ENCODE peak calls at places on chromosomes 16 and 17, in six cellular contexts. One of them, this sample, is unnamed.

GRCh38 chr16:79092846-79093245 is 507.7 kb downstream of the MAF start:
- DNase-seq in adipocyte: no peak
- DNase-seq in nephron progenitor cell: no peak
- DNase-seq in iPS-NIHi11: no peak
- DNase-seq in T-helper 2 cell: no peak
- DNase-seq in HCT116: no peak
- DNase-seq in this sample: no peak

GRCh38 chr16:89343501-89344291 is 126.2 kb downstream of the ZNF778 start:
- DNase-seq in HCT116: peak; percentile 77
- DNase-seq in adipocyte: peak; percentile 28
- DNase-seq in nephron progenitor cell: peak; percentile 47
- DNase-seq in T-helper 2 cell: no peak
- DNase-seq in iPS-NIHi11: no peak
- DNase-seq in this sample: no peak

GRCh38 chr16:19393226-19394074 is 24.2 kb upstream of the TMC5 start:
- DNase-seq in adipocyte: no peak
- DNase-seq in T-helper 2 cell: no peak
- DNase-seq in iPS-NIHi11: no peak
- DNase-seq in nephron progenitor cell: no peak
- DNase-seq in HCT116: peak; percentile 89
- DNase-seq in this sample: peak; percentile 55

GRCh38 chr17:28896884-28897768 is at the start of gene FLOT2:
- DNase-seq in T-helper 2 cell: peak; percentile 63
- DNase-seq in HCT116: no peak
- DNase-seq in nephron progenitor cell: peak; percentile 78
- DNase-seq in adipocyte: peak; percentile 81
- DNase-seq in iPS-NIHi11: peak; percentile 88
- DNase-seq in this sample: peak; percentile 67

GRCh38 chr16:1863681-1864460 is 8.1 kb downstream of the MEIOB start:
- DNase-seq in nephron progenitor cell: no peak
- DNase-seq in adipocyte: peak; percentile 78
- DNase-seq in T-helper 2 cell: no peak
- DNase-seq in HCT116: peak; percentile 40
- DNase-seq in iPS-NIHi11: no peak
- DNase-seq in this sample: peak; percentile 62

GRCh38 chr17:29625037-29625750 is 2.5 kb upstream of the CORO6 start:
- DNase-seq in HCT116: peak; percentile 43
- DNase-seq in nephron progenitor cell: no peak
- DNase-seq in adipocyte: no peak
- DNase-seq in T-helper 2 cell: no peak
- DNase-seq in iPS-NIHi11: peak; percentile 60
- DNase-seq in this sample: peak; percentile 60

GRCh38 chr17:35315971-35316370 is 57.5 kb downstream of the SLFN11 start:
- DNase-seq in T-helper 2 cell: no peak
- DNase-seq in iPS-NIHi11: no peak
- DNase-seq in adipocyte: no peak
- DNase-seq in HCT116: no peak
- DNase-seq in nephron progenitor cell: no peak
- DNase-seq in this sample: no peak

GRCh38 chr16:23236983-23237382 is 54.4 kb downstream of the SCNN1G start:
- DNase-seq in HCT116: no peak
- DNase-seq in adipocyte: no peak
- DNase-seq in iPS-NIHi11: no peak
- DNase-seq in T-helper 2 cell: no peak
- DNase-seq in nephron progenitor cell: no peak
- DNase-seq in this sample: no peak

GRCh38 chr16:85665929-85666328 is 22.8 kb downstream of the GINS2 start:
- DNase-seq in HCT116: no peak
- DNase-seq in iPS-NIHi11: no peak
- DNase-seq in adipocyte: no peak
- DNase-seq in nephron progenitor cell: no peak
- DNase-seq in T-helper 2 cell: no peak
- DNase-seq in this sample: no peak